ENCODE peak calls at places on chromosomes 11 and 22, in eight cellular contexts. C is neural crest cell, I is GM12865, L is HTR-8/SVneo, D is iris pigment epithelial cell, P is NCI-H1105, J is EH, B is ACHN. Y is an unnamed sample.

GRCh38 chr11:70471254-70471653 is 72.9 kb downstream of the CTTN start:
- DNase-seq in I (peak; percentile 76), D (peak; percentile 18), C (peak; percentile 36), L (peak; percentile 71), P (no peak), J (peak; percentile 29), B (no peak), Y (peak; percentile 21)

GRCh38 chr22:22154068-22154467 is 90.5 kb upstream of the VPREB1 start:
- DNase-seq in B (no peak), I (no peak), J (no peak), C (no peak), L (no peak), D (no peak), P (no peak), Y (no peak)

GRCh38 chr11:44842219-44842618 is 108.5 kb downstream of the TP53I11 start:
- DNase-seq in J (peak; percentile 96), I (no peak), C (no peak), B (peak; percentile 83), P (no peak), L (peak; percentile 23), D (peak; percentile 92), Y (no peak)

GRCh38 chr11:10954184-10954583 is 96.3 kb upstream of the ZBED5 start:
- DNase-seq in D (no peak), L (no peak), P (no peak), J (no peak), C (no peak), B (no peak), I (no peak), Y (no peak)

GRCh38 chr11:110199184-110199981 is 97.0 kb downstream of the RDX start:
- DNase-seq in P (no peak), C (no peak), B (no peak), D (peak; percentile 92), L (no peak), J (no peak), I (no peak), Y (no peak)

GRCh38 chr11:71481101-71481960 is 28.3 kb downstream of the NADSYN1 start:
- DNase-seq in I (no peak), J (no peak), B (no peak), C (no peak), P (no peak), L (no peak), D (no peak), Y (no peak)

GRCh38 chr11:68591719-68592118 is 92.6 kb upstream of the GAL start:
- DNase-seq in D (no peak), C (no peak), B (no peak), J (no peak), I (no peak), L (no peak), P (no peak), Y (no peak)

GRCh38 chr11:107538239-107538638 is 27.3 kb downstream of the ALKBH8 start:
- DNase-seq in D (no peak), P (no peak), J (no peak), I (no peak), L (no peak), C (no peak), B (no peak), Y (no peak)

GRCh38 chr22:41092023-41092817 is at the start of gene EP300:
- DNase-seq in C (peak; percentile 56), J (peak; percentile 85), P (peak; percentile 38), L (peak; percentile 61), I (peak; percentile 93), B (peak; percentile 79), D (peak; percentile 57), Y (peak; percentile 78)

GRCh38 chr11:10779086-10779485 is 28.0 kb downstream of the CTR9 start:
- DNase-seq in J (peak; percentile 40), D (no peak), I (no peak), P (no peak), L (no peak), C (no peak), B (no peak), Y (no peak)

GRCh38 chr22:22882033-22882717 is 5.4 kb upstream of the IGLL5 start:
- DNase-seq in P (no peak), J (peak; percentile 13), D (peak; percentile 8), C (no peak), B (no peak), I (peak; percentile 75), L (no peak), Y (no peak)

GRCh38 chr11:72221386-72221785 is 3.2 kb upstream of the INPPL1 start:
- DNase-seq in D (no peak), I (no peak), L (no peak), J (no peak), C (no peak), B (no peak), P (no peak), Y (no peak)

GRCh38 chr11:3849297-3849874 is 6.1 kb upstream of the STIM1 start:
- DNase-seq in L (no peak), D (peak; percentile 39), I (peak; percentile 58), C (peak; percentile 54), P (peak; percentile 41), J (peak; percentile 53), B (peak; percentile 47), Y (peak; percentile 33)

GRCh38 chr11:86256608-86257007 is 12.1 kb downstream of the EED start:
- DNase-seq in B (no peak), L (no peak), C (no peak), D (no peak), J (no peak), P (no peak), I (no peak), Y (no peak)

GRCh38 chr11:122202951-122203456 is 87.0 kb upstream of the BLID start:
- DNase-seq in D (peak; percentile 84), C (peak; percentile 81), J (peak; percentile 82), B (peak; percentile 48), L (peak; percentile 81), P (peak; percentile 48), I (peak; percentile 36), Y (peak; percentile 50)

GRCh38 chr22:37178350-37179125 is 9.5 kb downstream of the C1QTNF6 start:
- DNase-seq in D (peak; percentile 58), J (peak; percentile 30), P (no peak), I (no peak), B (no peak), C (no peak), L (no peak), Y (no peak)

GRCh38 chr11:5038336-5038735 is 8.0 kb upstream of the OR52J3 start:
- DNase-seq in D (no peak), I (no peak), J (no peak), P (no peak), B (no peak), C (no peak), L (no peak), Y (no peak)

GRCh38 chr11:17742019-17742418 is 7.4 kb downstream of the KCNC1 start:
- DNase-seq in I (no peak), P (no peak), J (no peak), D (no peak), L (no peak), B (no peak), C (no peak), Y (no peak)

GRCh38 chr11:3130269-3131071 is 34.6 kb downstream of the OSBPL5 start:
- DNase-seq in I (no peak), J (no peak), P (peak; percentile 70), L (no peak), D (no peak), C (no peak), B (no peak), Y (no peak)

GRCh38 chr11:115194798-115195101 is 309.5 kb downstream of the CADM1 start:
- DNase-seq in C (no peak), J (peak; percentile 1), L (no peak), B (no peak), D (peak; percentile 11), P (no peak), I (peak; percentile 31), Y (no peak)

GRCh38 chr11:120068114-120068573 is 69.8 kb downstream of the TRIM29 start:
- DNase-seq in C (no peak), B (no peak), D (peak; percentile 67), I (peak; percentile 43), L (peak; percentile 70), J (peak; percentile 73), P (no peak), Y (no peak)

GRCh38 chr11:61771195-61771894 is 18.9 kb downstream of the MYRF start:
- DNase-seq in J (no peak), L (no peak), P (no peak), D (no peak), I (no peak), B (no peak), C (no peak), Y (no peak)

GRCh38 chr22:50567721-50568252 is 5.1 kb upstream of the SYCE3 start:
- DNase-seq in P (no peak), D (no peak), J (no peak), B (no peak), I (no peak), C (no peak), L (no peak), Y (no peak)

GRCh38 chr22:20422271-20422958 is 15.2 kb downstream of the SCARF2 start:
- DNase-seq in P (no peak), D (no peak), L (no peak), J (peak; percentile 89), I (no peak), B (no peak), C (no peak), Y (no peak)

GRCh38 chr11:69352715-69353325 is 58.9 kb downstream of the MYEOV start:
- DNase-seq in J (peak; percentile 95), L (peak; percentile 30), B (peak; percentile 61), I (no peak), C (no peak), P (peak; percentile 26), D (peak; percentile 99), Y (peak; percentile 17)

Y was measured in NCI-H460.